ENCODE peak calls at places on chromosomes 4 and X, in four cellular contexts. K is mesenchymal stem cell, L is BJ, R is GM23338. P is an unnamed sample.

GRCh38 chr4:70932984-70933383 is 30.8 kb downstream of the MOB1B start:
- DNase-seq in R (no peak), L (no peak), K (no peak), P (no peak)

GRCh38 chr4:2432991-2433530 is 14.3 kb downstream of the CFAP99 start:
- DNase-seq in K (peak; percentile 66), L (no peak), R (no peak), P (no peak)

GRCh38 chrX:37783284-37783683 is 3.4 kb downstream of the CYBB start:
- DNase-seq in R (no peak), K (no peak), L (no peak), P (no peak)

GRCh38 chr4:123930971-123931370 is 534.4 kb downstream of the SPRY1 start:
- DNase-seq in K (peak; percentile 26), R (no peak), L (no peak), P (peak; percentile 29)

GRCh38 chrX:154603438-154604430 is 15.3 kb downstream of the CTAG1B start:
- DNase-seq in R (no peak), K (peak; percentile 45), L (no peak), P (peak; percentile 78)

GRCh38 chr4:2937146-2937857 is 25.9 kb downstream of the NOP14 start:
- DNase-seq in L (no peak), K (no peak), R (no peak), P (peak; percentile 99)

GRCh38 chr4:158850800-158851644 is 82.2 kb downstream of the FNIP2 start:
- DNase-seq in R (peak; percentile 48), K (peak; percentile 47), L (no peak), P (peak; percentile 55)

GRCh38 chr4:140668111-140668510 is 88.1 kb downstream of the TBC1D9 start:
- DNase-seq in K (no peak), L (no peak), R (no peak), P (no peak)

GRCh38 chr4:162075691-162076090 is 88.1 kb downstream of the FSTL5 start:
- DNase-seq in K (peak; percentile 9), R (no peak), L (no peak), P (no peak)

GRCh38 chr4:181896609-181897008 is 346.6 kb upstream of the TENM3 start:
- DNase-seq in R (no peak), K (no peak), L (no peak), P (no peak)

GRCh38 chr4:52641853-52642563 is 17.1 kb downstream of the USP46 start:
- DNase-seq in K (peak; percentile 65), L (no peak), R (no peak), P (peak; percentile 93)

GRCh38 chr4:10140866-10141759 is 24.5 kb upstream of the WDR1 start:
- DNase-seq in R (peak; percentile 72), K (no peak), L (no peak), P (no peak)

GRCh38 chr4:10730019-10730418 is 45.5 kb upstream of the CLNK start:
- DNase-seq in L (no peak), K (no peak), R (no peak), P (no peak)

GRCh38 chr4:46254788-46255187 is 130.9 kb upstream of the GABRG1 start:
- DNase-seq in R (no peak), K (peak; percentile 29), L (no peak), P (no peak)

GRCh38 chr4:175125410-175126068 is 207.4 kb downstream of the ADAM29 start:
- DNase-seq in K (no peak), R (no peak), L (no peak), P (peak; percentile 86)

GRCh38 chr4:10808591-10808990 is 124.0 kb upstream of the CLNK start:
- DNase-seq in K (no peak), R (no peak), L (no peak), P (no peak)

GRCh38 chr4:176680668-176681067 is 112.1 kb downstream of the VEGFC start:
- DNase-seq in L (no peak), K (no peak), R (no peak), P (no peak)

GRCh38 chrX:16123222-16123786 is at the start of gene GRPR:
- DNase-seq in K (peak; percentile 88), R (peak; percentile 91), L (peak; percentile 19), P (peak; percentile 66)

GRCh38 chrX:16125520-16126149 is 2.3 kb downstream of the GRPR start:
- DNase-seq in L (no peak), R (no peak), K (no peak), P (no peak)

GRCh38 chrX:16119353-16120220 is 3.8 kb upstream of the GRPR start:
- DNase-seq in R (no peak), L (no peak), K (no peak), P (no peak)

GRCh38 chrX:16120431-16120830 is 2.9 kb upstream of the GRPR start:
- DNase-seq in R (no peak), K (no peak), L (no peak), P (no peak)

DNA sequence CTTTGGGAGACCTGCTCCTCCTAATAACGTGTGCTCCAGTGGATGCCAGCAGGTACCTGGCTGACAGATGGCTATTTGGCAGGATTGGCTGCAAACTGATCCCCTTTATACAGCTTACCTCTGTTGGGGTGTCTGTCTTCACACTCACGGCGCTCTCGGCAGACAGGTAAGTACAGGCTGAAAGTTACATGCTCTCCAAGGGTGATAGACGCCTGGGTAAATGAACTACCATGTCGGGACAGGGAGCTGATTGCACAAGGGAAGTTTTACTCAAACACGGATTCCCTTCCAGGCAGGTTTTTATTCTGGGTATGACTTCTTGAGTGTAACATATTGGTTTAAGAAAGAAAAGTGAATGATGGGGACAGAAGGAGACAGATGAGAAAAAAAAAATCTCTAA is 836 bp downstream of the GRPR start:
- DNase-seq in K (no peak), R (no peak), L (no peak), P (peak; percentile 13)
- H3K4me3 ChIP-seq in K (no peak overlapping the region), R (peak overlapping the region; percentile 42), L (no peak overlapping the region), P (no peak overlapping the region)

GRCh38 chr4:1239141-1239948 is 9.6 kb downstream of the CTBP1 start:
- DNase-seq in L (no peak), K (no peak), R (peak; percentile 2), P (no peak)
- H3K36me3 ChIP-seq in L (peaks cover 29% of the 10 kb centered on the region), K (peaks cover 91% of the 10 kb centered on the region), R (no peaks in the 10 kb centered on the region), P (peaks cover 31% of the 10 kb centered on the region)

DNA sequence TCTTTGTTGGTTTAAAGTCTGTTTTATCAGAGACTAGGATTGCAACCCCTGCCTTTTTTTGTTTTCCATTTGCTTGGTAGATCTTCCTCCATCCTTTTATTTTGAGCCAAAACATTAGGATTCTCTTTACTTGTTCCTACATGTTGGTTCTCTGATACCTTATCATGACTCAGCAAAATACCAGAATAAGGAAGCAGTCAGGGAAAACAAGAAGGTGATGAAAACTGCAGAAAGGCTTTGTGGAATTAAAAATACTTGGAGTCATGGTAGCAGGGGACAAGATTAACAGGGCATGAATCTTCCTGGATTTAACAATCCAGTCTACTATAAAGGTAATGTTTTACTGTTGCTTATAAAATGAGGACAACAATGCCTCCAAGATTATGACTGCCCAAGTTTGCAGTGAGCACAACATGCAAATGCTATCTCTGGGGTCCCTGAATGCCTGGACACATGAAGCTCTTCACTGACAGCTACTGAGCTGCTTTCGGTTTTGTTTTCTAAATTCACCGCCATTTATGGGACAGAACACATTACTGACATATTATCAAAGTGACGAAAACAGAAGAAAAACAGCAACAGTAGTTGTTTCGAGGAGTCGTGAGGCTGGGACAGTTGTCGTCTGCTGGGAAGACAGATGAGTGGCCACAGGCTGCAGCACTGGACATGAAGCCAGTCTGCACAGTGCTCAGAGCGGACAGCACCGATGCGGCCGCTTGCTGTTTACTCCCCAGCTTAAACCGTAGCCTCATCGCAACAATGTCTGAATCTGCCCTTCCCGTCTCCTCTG is 174.5 kb upstream of the DKK2 start:
- DNase-seq in L (no peak), K (peak; percentile 21), R (no peak), P (peak; percentile 78)
- H3K4me3 ChIP-seq in L (peak overlapping the region; percentile 43), K (no peak overlapping the region), R (no peak overlapping the region), P (no peak overlapping the region)

DNA sequence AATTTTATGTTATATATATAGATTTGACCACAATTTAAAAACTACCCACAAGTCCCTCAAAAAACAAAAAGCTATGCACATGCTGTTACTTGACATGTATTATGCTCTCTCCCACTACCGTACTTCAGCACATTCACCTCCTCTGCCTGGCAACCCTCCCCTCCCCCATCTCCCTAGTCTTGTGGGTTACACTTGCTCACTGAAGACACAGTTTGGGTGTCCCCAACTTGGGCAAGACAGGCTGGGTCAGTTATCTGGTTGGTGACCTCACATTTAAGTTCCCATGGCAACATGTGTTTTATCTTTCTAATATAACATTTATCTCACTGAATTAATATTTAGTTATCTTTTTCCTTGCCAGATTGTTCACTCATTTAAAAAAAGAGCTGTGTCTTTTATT is 32.7 kb downstream of the SEC24D start:
- DNase-seq in K (no peak), L (no peak), R (peak; percentile 35), P (no peak)
- H3K36me3 ChIP-seq in K (peaks cover 36% of the 10 kb centered on the region), L (peaks cover 28% of the 10 kb centered on the region), R (peaks cover 31% of the 10 kb centered on the region), P (peaks cover 11% of the 10 kb centered on the region)

GRCh38 chrX:48022740-48023139 is 16.0 kb downstream of the SPACA5 start:
- DNase-seq in R (no peak), K (no peak), L (no peak), P (no peak)

GRCh38 chrX:48021026-48021900 is 14.5 kb downstream of the SPACA5 start:
- DNase-seq in K (peak; percentile 87), L (peak; percentile 26), R (peak; percentile 71), P (peak; percentile 49)

GRCh38 chrX:48025561-48025960 is 18.8 kb downstream of the SPACA5 start:
- DNase-seq in L (no peak), R (peak; percentile 79), K (peak; percentile 67), P (peak; percentile 48)

GRCh38 chrX:48028091-48028490 is 21.3 kb downstream of the SPACA5 start:
- DNase-seq in R (no peak), L (no peak), K (no peak), P (no peak)

DNA sequence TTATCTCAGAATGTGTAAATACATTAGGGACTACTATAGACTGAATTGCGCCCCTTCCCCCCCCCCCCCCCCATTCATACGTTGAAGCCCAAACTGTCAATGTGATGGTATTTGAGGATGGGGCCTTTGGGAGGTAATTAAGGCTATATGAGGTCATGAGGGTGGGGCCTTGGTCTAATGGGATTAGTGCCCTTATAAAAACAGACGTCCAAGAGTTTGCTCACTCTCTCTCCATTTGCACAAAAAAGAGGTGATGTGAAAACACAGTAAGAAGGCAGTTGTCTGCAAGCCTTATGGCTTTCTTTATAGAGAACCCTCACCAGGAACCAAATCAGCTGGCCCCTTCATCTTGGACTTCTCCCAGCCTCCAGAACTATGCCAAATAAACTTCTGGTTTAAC is 15.3 kb downstream of the SPACA5 start:
- DNase-seq in R (no peak), K (no peak), L (no peak), P (no peak)
- H3K4me3 ChIP-seq in R (peak overlapping the region; percentile 80), K (peak overlapping the region; percentile 75), L (no peak overlapping the region), P (no peak overlapping the region)

GRCh38 chr4:76125816-76126215 is 22.4 kb downstream of the NUP54 start:
- DNase-seq in K (no peak), L (no peak), R (no peak), P (no peak)
- H3K36me3 ChIP-seq in K (peaks cover 11% of the 10 kb centered on the region), L (no peaks in the 10 kb centered on the region), R (peaks cover 58% of the 10 kb centered on the region), P (peaks cover 3% of the 10 kb centered on the region)

DNA sequence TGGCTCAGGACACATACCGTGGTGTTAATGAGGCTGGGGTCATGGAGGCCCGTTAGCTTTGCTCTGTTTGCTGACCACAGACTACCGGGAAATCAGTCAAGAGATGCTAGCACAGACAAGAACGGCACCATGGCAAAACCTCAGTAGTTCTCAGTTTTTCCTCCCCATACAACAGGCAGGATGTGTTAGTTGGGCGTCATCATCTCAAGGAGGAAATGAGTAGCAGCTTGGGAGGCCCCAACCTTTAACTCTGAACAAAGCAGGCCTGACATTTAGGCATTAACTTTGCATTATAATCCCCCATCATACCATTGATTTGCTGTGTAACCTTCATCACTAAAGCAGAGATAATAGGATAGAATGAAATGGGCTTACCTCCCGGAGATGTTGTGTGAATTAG is 714.2 kb downstream of the RPA4 start:
- DNase-seq in L (no peak), R (peak; percentile 40), K (no peak), P (no peak)
- H3K4me3 ChIP-seq in L (no peak overlapping the region), R (no peak overlapping the region), K (no peak overlapping the region), P (no peak overlapping the region)

P was measured in bronchial epithelial cell.